ENCODE peak calls at places on chromosomes 12 and 14, in ten cellular contexts. P, O, R, Q, D, E, T, C, B and M are unnamed samples.

GRCh38 chr12:132582058-132582420 is 28.3 kb downstream of the LRCOL1 start:
- DNase-seq in O (no peak), Q (peak), D (no peak), B (no peak), T (no peak), E (peak), P (no peak), R (no peak), C (no peak), M (no peak)

GRCh38 chr12:62604856-62605255 is 138.2 kb downstream of the MON2 start:
- DNase-seq in B (no peak), C (peak), T (no peak), D (peak), R (no peak), Q (no peak), P (no peak), E (no peak), O (no peak), M (no peak)

GRCh38 chr12:48923117-48923516 is 2.2 kb downstream of the FKBP11 start:
- DNase-seq in E (no peak), Q (no peak), C (no peak), R (no peak), T (no peak), B (no peak), D (no peak), O (no peak), P (no peak), M (no peak)

GRCh38 chr14:42293180-42293579 is 686.5 kb downstream of the LRFN5 start:
- DNase-seq in R (no peak), Q (no peak), P (no peak), O (no peak), C (no peak), T (no peak), B (no peak), E (no peak), D (no peak), M (no peak)

GRCh38 chr12:37666069-37666781 is 650.3 kb upstream of the ALG10B start:
- DNase-seq in C (no peak), P (no peak), Q (no peak), E (no peak), B (no peak), D (no peak), O (peak), R (no peak), T (no peak), M (no peak)

GRCh38 chr14:104504172-104504735 is 75.3 kb upstream of the C14orf180 start:
- DNase-seq in E (no peak), D (no peak), T (no peak), P (no peak), O (no peak), R (no peak), B (no peak), C (no peak), Q (no peak), M (no peak)

GRCh38 chr12:116594325-116595038 is 35.3 kb downstream of the MAP1LC3B2 start:
- DNase-seq in B (no peak), Q (no peak), R (peak), P (no peak), C (no peak), T (no peak), E (no peak), D (no peak), O (no peak), M (no peak)

GRCh38 chr14:63045612-63046320 is 508 bp upstream of the KCNH5 start:
- DNase-seq in O (no peak), C (peak), Q (peak), T (no peak), B (no peak), E (peak), R (no peak), D (peak), P (peak), M (no peak)

GRCh38 chr12:4210158-4210557 is 63.4 kb upstream of the CCND2 start:
- DNase-seq in D (no peak), Q (no peak), E (no peak), B (no peak), C (no peak), T (no peak), P (no peak), O (no peak), R (no peak), M (no peak)

GRCh38 chr12:52636592-52637258 is 15.3 kb downstream of the KRT2 start:
- DNase-seq in E (peak), C (no peak), R (no peak), O (no peak), D (no peak), B (no peak), Q (no peak), T (no peak), P (no peak), M (no peak)

GRCh38 chr14:74476607-74477006 is 16.5 kb downstream of the NPC2 start:
- DNase-seq in P (no peak), B (no peak), R (no peak), T (no peak), Q (no peak), C (no peak), E (no peak), D (no peak), O (no peak), M (no peak)

GRCh38 chr14:105537580-105538474 is 11.4 kb downstream of the TMEM121 start:
- DNase-seq in C (peak), E (peak), Q (peak), O (no peak), B (no peak), T (peak), P (no peak), D (no peak), R (peak), M (peak)

GRCh38 chr12:107917912-107918800 is 143.7 kb downstream of the ASCL4 start:
- DNase-seq in R (no peak), T (no peak), P (peak), Q (no peak), O (no peak), D (peak), B (no peak), E (no peak), C (peak), M (no peak)

GRCh38 chr12:130661059-130661458 is 55.0 kb downstream of the RIMBP2 start:
- DNase-seq in E (no peak), B (no peak), R (no peak), P (no peak), T (no peak), D (no peak), C (no peak), Q (no peak), O (no peak), M (no peak)

GRCh38 chr12:64665506-64665905 is 55.2 kb downstream of the RASSF3 start:
- DNase-seq in O (peak), D (no peak), Q (no peak), C (no peak), E (peak), R (peak), T (no peak), B (peak), P (no peak), M (no peak)

GRCh38 chr12:11067514-11067913 is 5.4 kb upstream of the TAS2R46 start:
- DNase-seq in Q (no peak), D (no peak), E (no peak), O (no peak), R (peak), B (no peak), T (no peak), C (no peak), P (no peak), M (peak)

GRCh38 chr12:49891476-49891875 is 12.2 kb downstream of the FAIM2 start:
- DNase-seq in R (peak), P (no peak), B (no peak), C (no peak), Q (no peak), T (peak), D (no peak), O (no peak), E (no peak), M (peak)

GRCh38 chr14:66425402-66425801 is 60.8 kb upstream of the CCDC196 start:
- DNase-seq in Q (no peak), C (no peak), R (no peak), P (no peak), E (no peak), B (no peak), O (no peak), D (no peak), T (no peak), M (no peak)

GRCh38 chr12:71755146-71755892 is 656 bp downstream of the RAB21 start:
- DNase-seq in O (no peak), D (peak), T (peak), Q (peak), R (peak), B (peak), P (peak), C (peak), E (no peak), M (peak)

GRCh38 chr12:98686603-98687002 is 41.5 kb downstream of the APAF1 start:
- DNase-seq in D (no peak), Q (no peak), O (no peak), T (no peak), C (no peak), P (no peak), B (no peak), E (no peak), R (no peak), M (no peak)

GRCh38 chr12:6457220-6457945 is 5.5 kb downstream of the TAPBPL start:
- DNase-seq in B (no peak), Q (no peak), E (no peak), R (no peak), D (no peak), C (no peak), T (no peak), P (no peak), O (no peak), M (no peak)

GRCh38 chr12:24756479-24757024 is 192.3 kb downstream of the BCAT1 start:
- DNase-seq in O (no peak), R (no peak), P (no peak), E (no peak), T (no peak), D (no peak), Q (no peak), C (no peak), B (no peak), M (no peak)

GRCh38 chr14:73295198-73295796 is 58.0 kb downstream of the PAPLN start:
- DNase-seq in C (peak), O (no peak), P (peak), D (peak), T (no peak), E (no peak), B (no peak), Q (no peak), R (no peak), M (no peak)

GRCh38 chr12:108332791-108333382 is 6.2 kb downstream of the CMKLR1 start:
- DNase-seq in P (no peak), T (no peak), Q (no peak), E (no peak), O (no peak), D (no peak), C (peak), R (peak), B (no peak), M (peak)

GRCh38 chr12:94982456-94982855 is 21.0 kb downstream of the NDUFA12 start:
- DNase-seq in E (no peak), P (no peak), Q (no peak), R (no peak), D (no peak), T (no peak), C (no peak), B (no peak), O (no peak), M (no peak)

GRCh38 chr14:24688030-24688658 is 54.2 kb upstream of the GZMB start:
- DNase-seq in Q (no peak), O (no peak), E (no peak), R (no peak), B (no peak), P (no peak), T (no peak), D (no peak), C (peak), M (no peak)

GRCh38 chr12:66647034-66647691 is 31.7 kb downstream of the GRIP1 start:
- DNase-seq in B (no peak), Q (no peak), T (no peak), P (no peak), D (no peak), C (no peak), O (no peak), E (no peak), R (no peak), M (no peak)

GRCh38 chr14:101222362-101223090 is 319.0 kb upstream of the RTL1 start:
- DNase-seq in Q (no peak), T (no peak), P (no peak), B (no peak), E (peak), R (no peak), D (no peak), C (no peak), O (no peak), M (peak)

GRCh38 chr14:23028800-23029199 is 5.9 kb downstream of the PSMB5 start:
- DNase-seq in E (no peak), O (no peak), T (no peak), P (no peak), D (no peak), C (no peak), Q (no peak), B (no peak), R (no peak), M (no peak)

DNA sequence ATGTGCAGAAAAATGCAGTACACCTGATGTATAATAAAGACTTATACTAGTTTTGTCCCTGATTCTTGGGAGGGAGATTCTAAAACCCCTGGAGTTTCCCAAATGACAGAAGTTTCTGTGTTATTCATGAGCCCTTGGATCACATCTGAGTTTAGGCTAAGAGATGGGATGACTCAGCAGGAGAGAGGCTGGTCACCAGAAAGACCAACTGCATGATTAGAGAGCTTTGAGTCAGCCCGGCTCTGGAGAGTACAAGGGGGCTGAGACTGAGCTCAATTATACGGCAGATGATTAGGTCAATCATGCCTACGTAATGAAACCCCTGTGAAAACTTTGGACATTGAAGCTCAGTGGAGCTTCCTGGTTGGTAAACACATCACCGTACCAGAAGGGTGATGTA is 174.2 kb downstream of the SSPN start:
- DNase-seq in Q (no peak), R (no peak), B (no peak), D (peak), P (no peak), O (no peak), E (no peak), T (no peak), C (peak), M (no peak)
- TF ChIP-seq EP300 in Q (no peak), R (no peak), B (no peak), D (no peak), P (no peak), O (no peak), E (no peak), T (no peak), C (no peak), M (no peak)

GRCh38 chr14:35292770-35293561 is 784 bp downstream of the PSMA6 start:
- DNase-seq in P (no peak), O (no peak), Q (no peak), B (no peak), C (no peak), R (no peak), T (no peak), E (no peak), D (no peak), M (no peak)
- TF ChIP-seq EP300 in P (no peak), O (no peak), Q (no peak), B (no peak), C (no peak), R (no peak), T (no peak), E (no peak), D (no peak), M (no peak)

GRCh38 chr14:96129128-96129736 is 75.4 kb upstream of the BDKRB2 start:
- DNase-seq in O (no peak), Q (no peak), R (no peak), P (no peak), C (no peak), E (no peak), T (no peak), B (no peak), D (no peak), M (no peak)

GRCh38 chr14:96126783-96127271 is 77.8 kb upstream of the BDKRB2 start:
- DNase-seq in B (no peak), P (no peak), D (no peak), R (no peak), E (no peak), C (no peak), O (no peak), T (no peak), Q (no peak), M (no peak)

GRCh38 chr14:96125536-96125935 is 79.1 kb upstream of the BDKRB2 start:
- DNase-seq in T (no peak), C (no peak), P (no peak), R (no peak), Q (no peak), E (no peak), D (no peak), O (no peak), B (no peak), M (no peak)

GRCh38 chr14:96122496-96122895 is 82.1 kb upstream of the BDKRB2 start:
- DNase-seq in D (peak), B (no peak), E (no peak), O (no peak), P (no peak), T (no peak), C (no peak), Q (no peak), R (no peak), M (no peak)

DNA sequence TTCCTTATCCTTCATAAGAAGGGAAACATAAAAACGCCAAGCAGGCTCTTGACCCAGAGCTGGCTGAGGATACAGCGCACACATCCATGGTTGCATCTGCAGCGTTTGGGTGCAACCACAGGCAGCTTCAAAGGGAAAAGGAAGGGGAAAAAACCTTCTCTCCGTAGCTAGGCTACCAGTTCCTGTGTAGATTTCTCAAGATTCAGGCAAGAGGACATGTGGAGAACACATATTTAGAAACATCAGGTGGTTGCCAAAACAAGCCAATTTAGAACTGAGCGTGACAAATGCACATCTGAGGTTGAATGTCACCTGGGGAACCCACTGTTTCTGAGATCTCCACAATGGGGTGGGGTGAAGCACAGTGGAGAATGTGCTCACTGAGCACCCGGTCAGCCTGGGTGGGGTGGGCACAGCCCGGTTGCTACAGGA is 78.3 kb upstream of the BDKRB2 start:
- DNase-seq in Q (no peak), C (no peak), O (no peak), B (peak), P (no peak), T (no peak), R (no peak), E (no peak), D (no peak), M (no peak)
- TF ChIP-seq EP300 in Q (no peak), C (no peak), O (no peak), B (peak), P (no peak), T (no peak), R (no peak), E (no peak), D (no peak), M (no peak)

GRCh38 chr12:18352312-18352711 is 91.0 kb downstream of the PIK3C2G start:
- DNase-seq in B (no peak), Q (no peak), R (no peak), P (no peak), C (no peak), E (no peak), D (no peak), O (no peak), T (no peak), M (no peak)
- TF ChIP-seq EP300 in B (no peak), Q (no peak), R (no peak), P (no peak), C (no peak), E (no peak), D (no peak), O (no peak), T (no peak), M (no peak)

GRCh38 chr14:75880512-75880911 is 101.3 kb downstream of the TGFB3 start:
- DNase-seq in B (no peak), O (no peak), C (no peak), Q (no peak), P (no peak), D (no peak), E (peak), R (no peak), T (no peak), M (no peak)
- TF ChIP-seq EP300 in B (no peak), O (no peak), C (no peak), Q (no peak), P (no peak), D (no peak), E (no peak), R (no peak), T (no peak), M (no peak)

GRCh38 chr14:71094722-71095121 is 187.5 kb downstream of the PCNX1 start:
- DNase-seq in C (no peak), R (no peak), B (no peak), D (no peak), T (no peak), O (no peak), Q (no peak), E (no peak), P (no peak), M (no peak)
- TF ChIP-seq EP300 in C (no peak), R (no peak), B (no peak), D (no peak), T (no peak), O (no peak), Q (no peak), E (no peak), P (no peak), M (no peak)

GRCh38 chr14:93969082-93969828 is 7.1 kb downstream of the ASB2 start:
- DNase-seq in T (no peak), R (no peak), P (no peak), B (no peak), E (no peak), Q (no peak), O (no peak), C (no peak), D (no peak), M (no peak)

GRCh38 chr14:93972618-93973205 is 3.7 kb downstream of the ASB2 start:
- DNase-seq in P (no peak), O (no peak), T (no peak), D (no peak), Q (no peak), R (no peak), B (no peak), E (no peak), C (no peak), M (no peak)

GRCh38 chr14:93971635-93972027 is 4.7 kb downstream of the ASB2 start:
- DNase-seq in B (no peak), Q (no peak), R (no peak), O (no peak), C (no peak), E (no peak), T (no peak), P (no peak), D (no peak), M (no peak)

GRCh38 chr14:93970967-93971634 is 5.3 kb downstream of the ASB2 start:
- DNase-seq in Q (no peak), T (peak), E (no peak), C (no peak), R (peak), O (no peak), D (no peak), B (no peak), P (no peak), M (no peak)

GRCh38 chr14:93970589-93970966 is 5.8 kb downstream of the ASB2 start:
- DNase-seq in E (no peak), Q (no peak), D (peak), P (peak), B (no peak), C (no peak), R (peak), O (no peak), T (peak), M (no peak)
- TF ChIP-seq EP300 in E (no peak), Q (no peak), D (no peak), P (no peak), B (no peak), C (no peak), R (no peak), O (no peak), T (no peak), M (no peak)

GRCh38 chr12:93300611-93301021 is 77.1 kb upstream of the NUDT4 start:
- DNase-seq in D (no peak), C (no peak), T (no peak), R (no peak), Q (no peak), E (no peak), P (peak), B (no peak), O (no peak), M (no peak)
- TF ChIP-seq EP300 in D (no peak), C (no peak), T (no peak), R (no peak), Q (no peak), E (no peak), P (peak), B (no peak), O (no peak), M (no peak)

DNA sequence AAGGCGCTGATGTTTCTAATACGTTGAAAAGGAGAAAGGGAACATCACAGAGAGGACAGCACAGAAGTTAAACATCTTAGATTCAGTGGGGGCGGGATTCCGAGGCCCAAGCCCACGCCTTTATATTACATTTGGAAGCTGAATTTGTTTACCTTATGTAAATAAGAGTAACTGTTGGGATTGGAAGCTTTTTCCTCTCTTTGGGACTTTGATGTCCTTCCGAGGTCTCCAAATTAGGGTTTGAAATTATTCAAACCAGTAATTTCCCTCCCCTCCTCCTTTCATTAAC is 6.4 kb downstream of the FOXA1 start:
- DNase-seq in C (no peak), P (peak), B (no peak), T (no peak), Q (no peak), E (no peak), R (peak), O (no peak), D (no peak), M (no peak)
- TF ChIP-seq EP300 in C (no peak), P (no peak), B (no peak), T (no peak), Q (no peak), E (no peak), R (no peak), O (no peak), D (no peak), M (no peak)